ENCODE peak calls at places on chromosomes 3 and 15, in four cellular contexts. K is heart left ventricle, L is adrenal gland, E is B cell. D is an unnamed sample.

GRCh38 chr3:12452361-12453330 is 31.6 kb upstream of the TSEN2 start:
- DNase-seq in E (no peak), K (no peak), L (no peak), D (peak; percentile 52)

GRCh38 chr3:30644615-30645014 is 38.2 kb downstream of the TGFBR2 start:
- DNase-seq in L (peak; percentile 66), K (peak; percentile 63), E (peak; percentile 67), D (no peak)

GRCh38 chr3:42651248-42652091 is 2.0 kb upstream of the ZBTB47 start:
- DNase-seq in K (no peak), L (peak; percentile 36), E (no peak), D (no peak)

GRCh38 chr3:129018271-129018670 is 17.2 kb downstream of the EFCC1 start:
- DNase-seq in K (no peak), L (no peak), E (no peak), D (no peak)

GRCh38 chr15:90059208-90059985 is 42.9 kb downstream of the IDH2 start:
- DNase-seq in L (peak; percentile 79), K (peak; percentile 79), E (peak; percentile 95), D (peak; percentile 92)

GRCh38 chr3:62876064-62876463 is 848 bp upstream of the CADPS start:
- DNase-seq in L (peak; percentile 14), E (no peak), K (peak; percentile 16), D (peak; percentile 28)

GRCh38 chr15:58771621-58772235 is 626 bp downstream of the MINDY2 start:
- DNase-seq in E (peak; percentile 41), L (peak; percentile 65), K (peak; percentile 46), D (peak; percentile 63)

GRCh38 chr3:16665282-16665741 is 60.1 kb upstream of the DAZL start:
- DNase-seq in E (no peak), K (peak; percentile 9), L (no peak), D (no peak)

GRCh38 chr3:52395503-52395865 is 49.4 kb downstream of the SEMA3G start:
- DNase-seq in K (no peak), L (no peak), E (no peak), D (no peak)

GRCh38 chr3:69161587-69162196 is 39.3 kb upstream of the LMOD3 start:
- DNase-seq in K (peak; percentile 23), E (peak; percentile 51), L (no peak), D (no peak)